ENCODE peak calls at places on chromosomes 12 and 14, in five cellular contexts. Y is H9, T is mesendoderm, I is neuronal stem cell, A is mesenchymal stem cell. L is an unnamed sample.

GRCh38 chr12:23810327-23810902 is 139.1 kb downstream of the SOX5 start:
- DNase-seq in A (no peak), I (no peak), T (peak), Y (no peak), L (no peak)

GRCh38 chr14:103867523-103867953 is 20.2 kb upstream of the PPP1R13B start:
- DNase-seq in I (no peak), A (no peak), T (no peak), Y (peak), L (no peak)

GRCh38 chr12:117596968-117597367 is 235.5 kb upstream of the NOS1 start:
- DNase-seq in T (peak), A (no peak), Y (no peak), I (no peak), L (no peak)

GRCh38 chr14:91116913-91117588 is 3.2 kb downstream of the DGLUCY start:
- DNase-seq in Y (no peak), T (peak), I (no peak), A (no peak), L (no peak)

GRCh38 chr12:28961948-28962384 is 187.1 kb upstream of the FAR2 start:
- DNase-seq in T (no peak), Y (no peak), I (no peak), A (no peak), L (no peak)

GRCh38 chr12:53181935-53182334 is 1.2 kb upstream of the CSAD start:
- DNase-seq in I (no peak), A (peak), Y (no peak), T (no peak), L (no peak)

GRCh38 chr12:21539797-21540196 is 13.7 kb downstream of the SPX start:
- DNase-seq in T (no peak), I (no peak), A (no peak), Y (no peak), L (no peak)

GRCh38 chr12:116880817-116881324 is 370 bp downstream of the HRK start:
- DNase-seq in Y (peak), I (peak), A (peak), T (peak), L (peak)

GRCh38 chr12:8077207-8077606 is 4.9 kb upstream of the NECAP1 start:
- DNase-seq in I (no peak), T (peak), A (peak), Y (no peak), L (peak)

GRCh38 chr14:94470311-94470710 is 5.7 kb downstream of the SERPINA9 start:
- DNase-seq in I (no peak), T (no peak), Y (peak), A (no peak), L (no peak)

GRCh38 chr12:12717586-12718381 is 616 bp downstream of the CDKN1B start:
- DNase-seq in A (peak), I (no peak), Y (peak), T (peak), L (no peak)

DNA sequence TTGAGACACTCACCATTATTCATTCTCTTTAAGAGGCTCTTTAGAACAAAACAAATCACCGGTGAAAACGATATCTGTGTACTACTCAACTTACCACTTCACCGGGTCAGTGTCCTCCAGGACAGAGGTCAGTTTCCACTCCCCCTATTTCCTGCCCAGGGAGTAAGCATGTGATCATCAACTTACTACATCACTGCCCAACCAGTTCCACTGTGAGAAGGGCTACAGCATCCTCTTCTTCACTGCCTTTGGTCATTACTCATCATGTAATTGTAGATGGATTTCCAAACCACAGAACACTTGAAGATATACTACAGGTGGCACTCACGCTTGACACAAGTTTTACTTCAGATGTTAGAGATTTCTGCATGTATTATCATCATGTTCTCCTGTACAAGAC is 5.7 kb downstream of the TMCC3 start:
- DNase-seq in I (no peak), A (peak), T (no peak), Y (no peak), L (peak)
- H2BK120ac ChIP-seq in I (no peak), A (no peak), T (no peak), Y (no peak), L (no peak)

DNA sequence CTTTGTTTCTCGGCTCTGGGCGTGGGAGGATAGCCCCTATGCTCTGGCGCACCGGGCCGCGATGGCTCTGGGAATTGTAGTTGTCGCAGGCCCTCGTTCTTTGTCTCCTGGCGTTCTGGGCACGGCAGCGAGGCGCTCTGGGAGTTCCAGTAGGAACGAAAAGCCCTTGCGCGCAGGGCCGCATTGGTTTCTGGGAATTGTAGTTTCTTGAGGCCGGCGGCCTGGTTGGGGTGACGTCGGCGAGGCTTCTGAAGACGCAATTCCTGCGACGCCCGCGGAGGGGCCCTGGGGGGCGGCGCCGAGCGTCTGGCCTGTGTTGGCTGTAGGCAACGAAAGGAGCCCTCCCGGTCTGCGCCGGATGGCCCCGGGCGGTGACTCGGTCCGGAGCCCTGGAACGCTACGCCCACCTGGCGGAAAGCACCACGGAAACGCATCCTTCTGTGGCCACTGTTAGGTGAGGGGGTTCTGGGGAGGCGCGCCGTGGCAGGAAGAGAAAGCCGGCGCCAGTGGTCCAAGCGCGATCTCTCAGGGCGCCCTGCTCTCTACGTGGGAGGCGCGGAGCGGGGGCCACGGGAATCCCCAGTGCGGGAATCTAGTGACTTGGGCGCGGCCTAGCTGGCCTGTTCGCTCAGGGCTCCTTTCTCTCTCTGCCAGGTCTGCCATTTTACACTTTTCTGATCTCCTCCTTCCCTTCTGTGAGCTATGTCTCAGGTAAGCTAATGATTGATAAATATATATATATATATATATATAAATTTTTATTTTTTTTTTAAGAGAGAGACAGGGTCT is at the start of gene ZNF140:
- DNase-seq in I (peak), T (peak), A (peak), Y (peak), L (peak)
- H2AK5ac ChIP-seq in I (no peak), T (no peak), A (no peak), Y (no peak), L (peak)

DNA sequence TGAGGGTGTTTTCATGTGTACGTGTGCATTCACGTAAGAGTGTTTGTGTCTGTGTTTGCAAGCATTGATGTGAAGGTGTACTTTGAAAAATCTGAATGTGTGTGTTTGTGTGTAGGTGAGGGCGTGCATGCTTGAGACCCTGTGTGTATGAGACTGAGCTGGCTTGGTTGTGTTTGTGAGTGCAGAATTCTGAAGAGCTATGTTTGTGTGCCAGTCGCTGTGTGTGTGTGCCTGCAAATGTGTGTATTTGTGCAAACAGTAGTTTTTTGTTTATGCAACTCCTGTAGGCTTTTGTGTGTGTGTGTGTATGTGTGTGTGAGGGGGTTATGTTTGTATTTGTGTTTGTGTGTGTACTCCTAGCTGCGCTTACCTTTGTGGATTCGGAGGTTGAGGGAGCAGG is 1.7 kb upstream of the LHX5 start:
- DNase-seq in I (no peak), T (no peak), Y (no peak), A (no peak), L (no peak)
- H2BK120ac ChIP-seq in I (no peak), T (no peak), Y (no peak), A (no peak), L (no peak)

GRCh38 chr12:47954058-47954457 is 9.3 kb upstream of the TMEM106C start:
- DNase-seq in Y (no peak), T (peak), I (no peak), A (no peak), L (no peak)
- H2AK5ac ChIP-seq in Y (no peak), T (no peak), I (no peak), A (no peak), L (no peak)

GRCh38 chr12:54390668-54391551 is 6.4 kb upstream of the ZNF385A start:
- DNase-seq in Y (peak), T (peak), A (no peak), I (no peak), L (no peak)
- H2BK120ac ChIP-seq in Y (no peak), T (peak), A (no peak), I (no peak), L (no peak)